ENCODE peak calls at places on chromosomes 2 and 18, in seven cellular contexts. One of them, this sample, is unnamed.
A peak's percentile ranks its signal among the peaks of the same experiment; 100 is the strongest.

GRCh38 chr2:66455490-66455889 is 20.6 kb downstream of the MEIS1 start:
- DNase-seq in left ventricle myocardium inferior: no peak
- DNase-seq in iPS DF 6.9: no peak
- DNase-seq in uterus: no peak
- DNase-seq in adrenal gland: no peak
- DNase-seq in IMR-90: no peak
- DNase-seq in A549: no peak
- DNase-seq in this sample: no peak

GRCh38 chr2:152523091-152523490 is 188.1 kb downstream of the FMNL2 start:
- DNase-seq in left ventricle myocardium inferior: no peak
- DNase-seq in iPS DF 6.9: no peak
- DNase-seq in uterus: no peak
- DNase-seq in adrenal gland: no peak
- DNase-seq in IMR-90: peak; percentile 86
- DNase-seq in A549: no peak
- DNase-seq in this sample: peak; percentile 77

GRCh38 chr2:68643011-68643873 is at the start of gene PROKR1:
- DNase-seq in left ventricle myocardium inferior: peak; percentile 26
- DNase-seq in iPS DF 6.9: peak; percentile 16
- DNase-seq in uterus: no peak
- DNase-seq in adrenal gland: peak; percentile 26
- DNase-seq in IMR-90: no peak
- DNase-seq in A549: peak; percentile 7
- DNase-seq in this sample: no peak

GRCh38 chr18:62018034-62018760 is 125.4 kb upstream of the RNF152 start:
- DNase-seq in left ventricle myocardium inferior: peak; percentile 54
- DNase-seq in iPS DF 6.9: no peak
- DNase-seq in uterus: peak; percentile 89
- DNase-seq in adrenal gland: peak; percentile 45
- DNase-seq in IMR-90: peak; percentile 95
- DNase-seq in A549: no peak
- DNase-seq in this sample: peak; percentile 97

GRCh38 chr2:207046642-207047213 is 107.4 kb downstream of the CPO start:
- DNase-seq in left ventricle myocardium inferior: no peak
- DNase-seq in iPS DF 6.9: no peak
- DNase-seq in uterus: no peak
- DNase-seq in adrenal gland: no peak
- DNase-seq in IMR-90: no peak
- DNase-seq in A549: no peak
- DNase-seq in this sample: peak; percentile 23

GRCh38 chr2:67514515-67514914 is 117.4 kb downstream of the ETAA1 start:
- DNase-seq in left ventricle myocardium inferior: no peak
- DNase-seq in iPS DF 6.9: no peak
- DNase-seq in uterus: no peak
- DNase-seq in adrenal gland: no peak
- DNase-seq in IMR-90: peak; percentile 94
- DNase-seq in A549: no peak
- DNase-seq in this sample: peak; percentile 49

GRCh38 chr18:39611381-39612090 is 2045.9 kb upstream of the CELF4 start:
- DNase-seq in left ventricle myocardium inferior: no peak
- DNase-seq in iPS DF 6.9: no peak
- DNase-seq in uterus: no peak
- DNase-seq in adrenal gland: no peak
- DNase-seq in IMR-90: peak; percentile 4
- DNase-seq in A549: no peak
- DNase-seq in this sample: peak; percentile 25

GRCh38 chr2:60353406-60353800 is 200.1 kb downstream of the BCL11A start:
- DNase-seq in left ventricle myocardium inferior: no peak
- DNase-seq in iPS DF 6.9: no peak
- DNase-seq in uterus: no peak
- DNase-seq in adrenal gland: no peak
- DNase-seq in IMR-90: no peak
- DNase-seq in A549: no peak
- DNase-seq in this sample: no peak

GRCh38 chr2:162118166-162119031 is 33.6 kb downstream of the GCG start:
- DNase-seq in left ventricle myocardium inferior: peak; percentile 27
- DNase-seq in iPS DF 6.9: no peak
- DNase-seq in uterus: no peak
- DNase-seq in adrenal gland: peak; percentile 60
- DNase-seq in IMR-90: peak; percentile 78
- DNase-seq in A549: no peak
- DNase-seq in this sample: peak; percentile 85

GRCh38 chr18:58051765-58052460 is 7.9 kb downstream of the NEDD4L start:
- DNase-seq in left ventricle myocardium inferior: no peak
- DNase-seq in iPS DF 6.9: no peak
- DNase-seq in uterus: no peak
- DNase-seq in adrenal gland: no peak
- DNase-seq in IMR-90: peak; percentile 24
- DNase-seq in A549: peak; percentile 25
- DNase-seq in this sample: peak; percentile 41

GRCh38 chr2:74297391-74297790 is 45.8 kb downstream of the SLC4A5 start:
- DNase-seq in left ventricle myocardium inferior: no peak
- DNase-seq in iPS DF 6.9: no peak
- DNase-seq in uterus: no peak
- DNase-seq in adrenal gland: no peak
- DNase-seq in IMR-90: no peak
- DNase-seq in A549: no peak
- DNase-seq in this sample: no peak

GRCh38 chr2:56410140-56410539 is 226.3 kb downstream of the CCDC85A start:
- DNase-seq in left ventricle myocardium inferior: no peak
- DNase-seq in iPS DF 6.9: no peak
- DNase-seq in uterus: no peak
- DNase-seq in adrenal gland: no peak
- DNase-seq in IMR-90: peak; percentile 11
- DNase-seq in A549: no peak
- DNase-seq in this sample: no peak

GRCh38 chr18:30044496-30044895 is 998.0 kb downstream of the DSC3 start:
- DNase-seq in left ventricle myocardium inferior: no peak
- DNase-seq in iPS DF 6.9: no peak
- DNase-seq in uterus: no peak
- DNase-seq in adrenal gland: no peak
- DNase-seq in IMR-90: no peak
- DNase-seq in A549: no peak
- DNase-seq in this sample: no peak

GRCh38 chr2:175030380-175031271 is 25.4 kb upstream of the CHN1 start:
- DNase-seq in left ventricle myocardium inferior: no peak
- DNase-seq in iPS DF 6.9: peak; percentile 37
- DNase-seq in uterus: peak; percentile 23
- DNase-seq in adrenal gland: peak; percentile 32
- DNase-seq in IMR-90: peak; percentile 58
- DNase-seq in A549: peak; percentile 27
- DNase-seq in this sample: peak; percentile 59

GRCh38 chr18:9106800-9107574 is 4.5 kb downstream of the NDUFV2 start:
- DNase-seq in left ventricle myocardium inferior: no peak
- DNase-seq in iPS DF 6.9: no peak
- DNase-seq in uterus: no peak
- DNase-seq in adrenal gland: no peak
- DNase-seq in IMR-90: no peak
- DNase-seq in A549: no peak
- DNase-seq in this sample: no peak

GRCh38 chr2:25149646-25150045 is 18.7 kb downstream of the POMC start:
- DNase-seq in left ventricle myocardium inferior: no peak
- DNase-seq in iPS DF 6.9: no peak
- DNase-seq in uterus: no peak
- DNase-seq in adrenal gland: no peak
- DNase-seq in IMR-90: no peak
- DNase-seq in A549: no peak
- DNase-seq in this sample: no peak

GRCh38 chr2:191001624-191002023 is 12.3 kb downstream of the STAT1 start:
- DNase-seq in left ventricle myocardium inferior: no peak
- DNase-seq in iPS DF 6.9: no peak
- DNase-seq in uterus: no peak
- DNase-seq in adrenal gland: no peak
- DNase-seq in IMR-90: no peak
- DNase-seq in A549: no peak
- DNase-seq in this sample: no peak

GRCh38 chr2:8515390-8515761 is 166.5 kb upstream of the ID2 start:
- DNase-seq in left ventricle myocardium inferior: no peak
- DNase-seq in iPS DF 6.9: no peak
- DNase-seq in uterus: peak; percentile 48
- DNase-seq in adrenal gland: peak; percentile 73
- DNase-seq in IMR-90: no peak
- DNase-seq in A549: no peak
- DNase-seq in this sample: no peak

GRCh38 chr2:68715353-68716041 is 19.1 kb upstream of the ARHGAP25 start:
- DNase-seq in left ventricle myocardium inferior: no peak
- DNase-seq in iPS DF 6.9: peak; percentile 74
- DNase-seq in uterus: peak; percentile 39
- DNase-seq in adrenal gland: peak; percentile 76
- DNase-seq in IMR-90: peak; percentile 38
- DNase-seq in A549: peak; percentile 76
- DNase-seq in this sample: peak; percentile 33

GRCh38 chr2:1702186-1702565 is 42.1 kb downstream of the PXDN start:
- DNase-seq in left ventricle myocardium inferior: no peak
- DNase-seq in iPS DF 6.9: no peak
- DNase-seq in uterus: no peak
- DNase-seq in adrenal gland: no peak
- DNase-seq in IMR-90: no peak
- DNase-seq in A549: no peak
- DNase-seq in this sample: no peak

GRCh38 chr2:1708476-1709334 is 35.6 kb downstream of the PXDN start:
- DNase-seq in left ventricle myocardium inferior: no peak
- DNase-seq in iPS DF 6.9: no peak
- DNase-seq in uterus: peak; percentile 16
- DNase-seq in adrenal gland: no peak
- DNase-seq in IMR-90: peak; percentile 27
- DNase-seq in A549: no peak
- DNase-seq in this sample: no peak

GRCh38 chr2:1707771-1708351 is 36.5 kb downstream of the PXDN start:
- DNase-seq in left ventricle myocardium inferior: peak; percentile 85
- DNase-seq in iPS DF 6.9: peak; percentile 37
- DNase-seq in uterus: peak; percentile 71
- DNase-seq in adrenal gland: peak; percentile 50
- DNase-seq in IMR-90: peak; percentile 90
- DNase-seq in A549: no peak
- DNase-seq in this sample: peak; percentile 90

GRCh38 chr2:1704606-1705556 is 39.4 kb downstream of the PXDN start:
- DNase-seq in left ventricle myocardium inferior: no peak
- DNase-seq in iPS DF 6.9: no peak
- DNase-seq in uterus: no peak
- DNase-seq in adrenal gland: no peak
- DNase-seq in IMR-90: no peak
- DNase-seq in A549: no peak
- DNase-seq in this sample: no peak

GRCh38 chr2:1705557-1706076 is 38.7 kb downstream of the PXDN start:
- DNase-seq in left ventricle myocardium inferior: no peak
- DNase-seq in iPS DF 6.9: no peak
- DNase-seq in uterus: no peak
- DNase-seq in adrenal gland: no peak
- DNase-seq in IMR-90: no peak
- DNase-seq in A549: no peak
- DNase-seq in this sample: no peak
- H3K4me1 ChIP-seq in left ventricle myocardium inferior: peaks cover 55% of the 10 kb centered on the region
- H3K4me1 ChIP-seq in iPS DF 6.9: peaks cover 4% of the 10 kb centered on the region
- H3K4me1 ChIP-seq in uterus: no peaks in the 10 kb centered on the region
- H3K4me1 ChIP-seq in adrenal gland: peaks cover 3% of the 10 kb centered on the region
- H3K4me1 ChIP-seq in IMR-90: peaks cover 21% of the 10 kb centered on the region
- H3K4me1 ChIP-seq in A549: no peaks in the 10 kb centered on the region
- H3K4me1 ChIP-seq in this sample: peaks cover 18% of the 10 kb centered on the region

GRCh38 chr2:237692601-237693079 is 65.3 kb downstream of the LRRFIP1 start:
- DNase-seq in left ventricle myocardium inferior: peak; percentile 43
- DNase-seq in iPS DF 6.9: no peak
- DNase-seq in uterus: peak; percentile 69
- DNase-seq in adrenal gland: no peak
- DNase-seq in IMR-90: no peak
- DNase-seq in A549: no peak
- DNase-seq in this sample: no peak

GRCh38 chr2:237691908-237692600 is 64.7 kb downstream of the LRRFIP1 start:
- DNase-seq in left ventricle myocardium inferior: peak; percentile 96
- DNase-seq in iPS DF 6.9: no peak
- DNase-seq in uterus: peak; percentile 98
- DNase-seq in adrenal gland: peak; percentile 97
- DNase-seq in IMR-90: peak; percentile 80
- DNase-seq in A549: peak; percentile 68
- DNase-seq in this sample: peak; percentile 85

GRCh38 chr2:237689569-237690131 is 62.3 kb downstream of the LRRFIP1 start:
- DNase-seq in left ventricle myocardium inferior: no peak
- DNase-seq in iPS DF 6.9: no peak
- DNase-seq in uterus: no peak
- DNase-seq in adrenal gland: no peak
- DNase-seq in IMR-90: no peak
- DNase-seq in A549: no peak
- DNase-seq in this sample: no peak

GRCh38 chr2:237693281-237694039 is 66.1 kb downstream of the LRRFIP1 start:
- DNase-seq in left ventricle myocardium inferior: no peak
- DNase-seq in iPS DF 6.9: no peak
- DNase-seq in uterus: no peak
- DNase-seq in adrenal gland: no peak
- DNase-seq in IMR-90: peak; percentile 69
- DNase-seq in A549: peak; percentile 63
- DNase-seq in this sample: peak; percentile 61

GRCh38 chr2:237691200-237691907 is 64.0 kb downstream of the LRRFIP1 start:
- DNase-seq in left ventricle myocardium inferior: no peak
- DNase-seq in iPS DF 6.9: no peak
- DNase-seq in uterus: no peak
- DNase-seq in adrenal gland: no peak
- DNase-seq in IMR-90: no peak
- DNase-seq in A549: no peak
- DNase-seq in this sample: no peak
- H3K4me1 ChIP-seq in left ventricle myocardium inferior: peaks cover 95% of the 10 kb centered on the region
- H3K4me1 ChIP-seq in iPS DF 6.9: peaks cover 11% of the 10 kb centered on the region
- H3K4me1 ChIP-seq in uterus: peaks cover 28% of the 10 kb centered on the region
- H3K4me1 ChIP-seq in adrenal gland: peaks cover 63% of the 10 kb centered on the region
- H3K4me1 ChIP-seq in IMR-90: peaks cover 31% of the 10 kb centered on the region
- H3K4me1 ChIP-seq in A549: peaks cover 55% of the 10 kb centered on the region
- H3K4me1 ChIP-seq in this sample: peaks cover 43% of the 10 kb centered on the region

DNA sequence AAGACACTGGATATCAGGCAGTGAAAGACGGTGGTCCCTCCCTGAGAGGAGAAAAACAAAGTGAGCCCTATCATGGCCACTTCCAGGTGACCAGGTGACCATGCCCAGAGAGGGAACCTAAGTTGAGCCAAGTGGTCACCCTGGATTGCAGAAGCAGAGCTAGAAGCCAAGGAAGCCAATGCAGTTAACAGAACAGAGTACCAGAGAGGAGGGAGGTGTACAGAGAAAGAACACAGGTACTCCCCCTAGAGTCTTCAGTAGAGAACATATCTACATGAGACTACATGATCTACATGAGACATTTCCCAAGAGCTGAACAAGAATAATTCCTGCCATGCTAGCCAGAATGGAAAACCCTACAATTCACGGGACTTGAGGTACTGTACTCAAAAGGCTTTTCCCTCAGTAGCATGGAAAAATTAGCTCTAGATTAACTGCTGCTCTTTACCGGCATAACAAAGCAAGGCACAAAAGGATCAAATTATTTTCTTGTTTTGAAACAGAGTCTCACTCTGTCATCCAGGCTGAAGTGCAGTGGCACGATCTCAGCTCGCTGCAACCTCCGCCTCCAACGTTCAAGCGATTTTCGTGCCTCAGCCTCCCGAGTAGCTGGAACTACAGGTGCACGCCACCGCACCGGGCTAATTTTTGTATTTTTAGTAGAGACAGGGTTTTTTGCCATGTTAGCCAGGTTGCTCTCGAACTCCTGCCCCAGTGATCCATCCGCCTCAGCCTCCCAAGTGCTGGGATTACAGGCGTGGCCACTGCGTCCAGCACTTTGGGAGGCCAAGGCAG is 23.5 kb downstream of the ROCK2 start:
- DNase-seq in left ventricle myocardium inferior: no peak
- DNase-seq in iPS DF 6.9: no peak
- DNase-seq in uterus: no peak
- DNase-seq in adrenal gland: no peak
- DNase-seq in IMR-90: no peak
- DNase-seq in A549: no peak
- DNase-seq in this sample: no peak
- H3K4me1 ChIP-seq in left ventricle myocardium inferior: peaks cover 64% of the 10 kb centered on the region
- H3K4me1 ChIP-seq in iPS DF 6.9: no peaks in the 10 kb centered on the region
- H3K4me1 ChIP-seq in uterus: peaks cover 14% of the 10 kb centered on the region
- H3K4me1 ChIP-seq in adrenal gland: peaks cover 21% of the 10 kb centered on the region
- H3K4me1 ChIP-seq in IMR-90: no peaks in the 10 kb centered on the region
- H3K4me1 ChIP-seq in A549: peaks cover 3% of the 10 kb centered on the region
- H3K4me1 ChIP-seq in this sample: no peaks in the 10 kb centered on the region

GRCh38 chr2:239234826-239235175 is 166.0 kb downstream of the HDAC4 start:
- DNase-seq in left ventricle myocardium inferior: no peak
- DNase-seq in iPS DF 6.9: no peak
- DNase-seq in uterus: no peak
- DNase-seq in adrenal gland: no peak
- DNase-seq in IMR-90: no peak
- DNase-seq in A549: no peak
- DNase-seq in this sample: no peak
- H3K4me1 ChIP-seq in left ventricle myocardium inferior: peaks cover 34% of the 10 kb centered on the region
- H3K4me1 ChIP-seq in iPS DF 6.9: peaks cover 1% of the 10 kb centered on the region
- H3K4me1 ChIP-seq in uterus: no peaks in the 10 kb centered on the region
- H3K4me1 ChIP-seq in adrenal gland: peaks cover 46% of the 10 kb centered on the region
- H3K4me1 ChIP-seq in IMR-90: peaks cover 4% of the 10 kb centered on the region
- H3K4me1 ChIP-seq in A549: no peaks in the 10 kb centered on the region
- H3K4me1 ChIP-seq in this sample: peaks cover 3% of the 10 kb centered on the region